ENCODE peak calls at places on chromosomes 13 and 19, in five cellular contexts. W, A, U, Y and L are unnamed samples.

GRCh38 chr13:99176309-99177276 is 24.1 kb upstream of the UBAC2 start:
- DNase-seq in W (peak), A (peak), U (no peak), Y (peak), L (peak)

GRCh38 chr19:13053761-13054604 is 48.7 kb downstream of the LYL1 start:
- DNase-seq in W (peak), A (no peak), Y (peak), U (peak), L (peak)

GRCh38 chr19:46716013-46716671 is 772 bp downstream of the PRKD2 start:
- DNase-seq in W (no peak), A (no peak), Y (no peak), U (no peak), L (no peak)

GRCh38 chr13:85974604-85975366 is 175.6 kb upstream of the SLITRK6 start:
- DNase-seq in W (no peak), U (no peak), A (no peak), Y (no peak), L (no peak)

GRCh38 chr13:23754506-23754905 is 134.7 kb downstream of the MIPEP start:
- DNase-seq in Y (no peak), U (no peak), A (no peak), W (no peak), L (no peak)

GRCh38 chr13:101490400-101491015 is 38.0 kb downstream of the ITGBL1 start:
- DNase-seq in A (no peak), W (no peak), U (no peak), Y (no peak), L (no peak)

GRCh38 chr19:33022472-33023116 is 42.1 kb downstream of the RHPN2 start:
- DNase-seq in W (no peak), Y (no peak), U (no peak), A (no peak), L (no peak)

GRCh38 chr13:109743706-109744453 is 42.5 kb downstream of the IRS2 start:
- DNase-seq in U (no peak), A (no peak), Y (peak), W (peak), L (no peak)

GRCh38 chr19:40612831-40613668 is 11.9 kb downstream of the LTBP4 start:
- DNase-seq in U (peak), Y (no peak), W (peak), A (no peak), L (no peak)

GRCh38 chr19:7917292-7918061 is 2.7 kb upstream of the SNAPC2 start:
- DNase-seq in Y (no peak), U (peak), W (peak), A (no peak), L (no peak)

GRCh38 chr19:50415661-50416033 is 3.1 kb upstream of the SPIB start:
- DNase-seq in Y (no peak), A (no peak), W (no peak), U (peak), L (no peak)

GRCh38 chr13:41678320-41678719 is 221.0 kb downstream of the RGCC start:
- DNase-seq in W (no peak), A (no peak), Y (no peak), U (no peak), L (no peak)

GRCh38 chr13:110017379-110017778 is 231.0 kb upstream of the IRS2 start:
- DNase-seq in Y (peak), U (peak), A (no peak), W (peak), L (no peak)

GRCh38 chr13:82248713-82249112 is 1633.6 kb downstream of the SLITRK1 start:
- DNase-seq in U (no peak), Y (no peak), W (no peak), A (no peak), L (no peak)

GRCh38 chr13:46341112-46341711 is 45.8 kb downstream of the RUBCNL start:
- DNase-seq in A (no peak), W (no peak), U (no peak), Y (peak), L (no peak)

GRCh38 chr19:57807541-57807940 is 7.2 kb downstream of the ZNF552 start:
- DNase-seq in W (no peak), Y (no peak), U (no peak), A (no peak), L (no peak)

GRCh38 chr13:43830481-43830873 is 43.7 kb upstream of the ENOX1 start:
- DNase-seq in U (no peak), A (no peak), W (peak), Y (no peak), L (no peak)

GRCh38 chr13:98576215-98576945 is 527 bp downstream of the STK24 start:
- DNase-seq in Y (no peak), W (peak), U (peak), A (no peak), L (no peak)